ENCODE peak calls at places on chromosomes 4 and X, in five cellular contexts. S is HL-60, H is bronchial epithelial cell, J is lower lobe of right lung, F is ovary. B is an unnamed sample.

GRCh38 chr4:22515145-22515887 is 550 bp downstream of the ADGRA3 start:
- DNase-seq in F (peak), S (peak), J (peak), H (peak), B (peak)

GRCh38 chrX:103878466-103879151 is 46.6 kb upstream of the RAB9B start:
- DNase-seq in S (no peak), J (no peak), F (no peak), H (peak), B (no peak)

GRCh38 chr4:77073106-77073858 is 2.5 kb downstream of the CCNI start:
- DNase-seq in F (no peak), J (no peak), H (peak), S (peak), B (no peak)

GRCh38 chr4:59920414-59920813 is 1279.7 kb upstream of the ADGRL3 start:
- DNase-seq in J (no peak), S (no peak), H (no peak), F (no peak), B (no peak)

GRCh38 chrX:2434764-2435163 is 66.0 kb downstream of the DHRSX start:
- DNase-seq in S (no peak), J (no peak), H (no peak), F (no peak), B (no peak)

GRCh38 chr4:7342223-7342576 is 92.5 kb downstream of the PSAPL1 start:
- DNase-seq in H (no peak), F (no peak), S (no peak), J (no peak), B (no peak)

GRCh38 chr4:144734522-144734921 is 88.6 kb downstream of the HHIP start:
- DNase-seq in H (peak), J (no peak), F (no peak), S (no peak), B (no peak)

GRCh38 chrX:95678679-95679078 is 1006.0 kb upstream of the DIAPH2 start:
- DNase-seq in S (no peak), F (no peak), J (no peak), H (peak), B (no peak)

GRCh38 chr4:145619639-145619996 is 433 bp downstream of the MMAA start:
- DNase-seq in S (peak), H (peak), F (peak), J (peak), B (no peak)

GRCh38 chrX:131595120-131595519 is 51.2 kb downstream of the OR13H1 start:
- DNase-seq in J (no peak), H (peak), S (no peak), F (no peak), B (no peak)

GRCh38 chr4:181679754-181680153 is 563.4 kb upstream of the TENM3 start:
- DNase-seq in F (no peak), S (no peak), H (no peak), J (no peak), B (no peak)

GRCh38 chr4:109294006-109294405 is 8.5 kb downstream of the COL25A1 start:
- DNase-seq in S (peak), H (peak), F (no peak), J (no peak), B (no peak)

GRCh38 chr4:187380181-187380581 is 615.4 kb upstream of the ZFP42 start:
- DNase-seq in H (peak), F (no peak), J (peak), S (peak), B (no peak)

GRCh38 chrX:1400049-1400448 is 8.1 kb upstream of the SLC25A6 start:
- DNase-seq in J (peak), S (no peak), F (no peak), H (no peak), B (no peak)

GRCh38 chr4:24594887-24595286 is 10.5 kb upstream of the DHX15 start:
- DNase-seq in F (no peak), S (no peak), H (peak), J (no peak), B (no peak)

GRCh38 chrX:130909469-130910136 is 6.6 kb upstream of the ENOX2 start:
- DNase-seq in H (no peak), F (no peak), J (no peak), S (no peak), B (no peak)

GRCh38 chr4:85686398-85686797 is 211.4 kb downstream of the ARHGAP24 start:
- DNase-seq in F (no peak), S (no peak), J (no peak), H (no peak), B (no peak)

GRCh38 chr4:6447561-6448290 is 24.7 kb downstream of the PPP2R2C start:
- DNase-seq in H (no peak), J (no peak), S (no peak), F (peak), B (no peak)

GRCh38 chr4:79445371-79445781 is 37.3 kb upstream of the GK2 start:
- DNase-seq in J (no peak), H (no peak), F (no peak), S (no peak), B (no peak)

GRCh38 chrX:17737707-17738001 is 361 bp downstream of the SCML1 start:
- DNase-seq in F (no peak), S (no peak), J (no peak), H (no peak), B (no peak)

GRCh38 chr4:100098011-100098545 is 92.2 kb downstream of the DDIT4L start:
- DNase-seq in J (no peak), H (no peak), S (no peak), F (no peak), B (no peak)

GRCh38 chr4:74431113-74431826 is 13.7 kb upstream of the AREG start:
- DNase-seq in S (peak), F (no peak), H (peak), J (no peak), B (no peak)

GRCh38 chrX:105829006-105829405 is 6.7 kb downstream of the NRK start:
- DNase-seq in F (no peak), S (no peak), H (peak), J (no peak), B (no peak)

GRCh38 chr4:144645621-144646522 is at the start of gene HHIP:
- DNase-seq in F (peak), H (no peak), S (peak), J (peak), B (peak)

GRCh38 chrX:115344885-115345653 is 55.6 kb downstream of the LUZP4 start:
- DNase-seq in H (peak), F (peak), S (no peak), J (peak), B (peak)

GRCh38 chr4:152102184-152103000 is 341.6 kb upstream of the GATB start:
- DNase-seq in J (no peak), H (peak), S (no peak), F (no peak), B (no peak)

GRCh38 chrX:139202742-139203410 is 327.7 kb upstream of the F9 start:
- DNase-seq in H (no peak), S (no peak), F (no peak), J (no peak), B (no peak)

GRCh38 chr4:103786014-103786413 is 66.2 kb upstream of the TACR3 start:
- DNase-seq in H (peak), J (no peak), S (peak), F (no peak), B (no peak)

GRCh38 chr4:186104895-186105720 is 604 bp downstream of the FAM149A start:
- DNase-seq in H (no peak), S (no peak), F (peak), J (peak), B (no peak)

GRCh38 chr4:183721207-183722081 is 62.4 kb downstream of the TRAPPC11 start:
- DNase-seq in J (peak), S (peak), H (peak), F (peak), B (no peak)

GRCh38 chr4:121823505-121824170 is at the start of gene CCNA2:
- DNase-seq in J (peak), H (peak), F (peak), S (peak), B (peak)

GRCh38 chr4:32472918-32473317 is 1752.7 kb downstream of the PCDH7 start:
- DNase-seq in S (no peak), F (no peak), H (peak), J (no peak), B (no peak)

GRCh38 chrX:138034136-138034535 is 468.2 kb downstream of the ZIC3 start:
- DNase-seq in J (no peak), S (no peak), H (no peak), F (no peak), B (no peak)

GRCh38 chr4:38287090-38287843 is 327.1 kb downstream of the PTTG2 start:
- DNase-seq in H (no peak), S (no peak), F (no peak), J (no peak), B (no peak)

DNA sequence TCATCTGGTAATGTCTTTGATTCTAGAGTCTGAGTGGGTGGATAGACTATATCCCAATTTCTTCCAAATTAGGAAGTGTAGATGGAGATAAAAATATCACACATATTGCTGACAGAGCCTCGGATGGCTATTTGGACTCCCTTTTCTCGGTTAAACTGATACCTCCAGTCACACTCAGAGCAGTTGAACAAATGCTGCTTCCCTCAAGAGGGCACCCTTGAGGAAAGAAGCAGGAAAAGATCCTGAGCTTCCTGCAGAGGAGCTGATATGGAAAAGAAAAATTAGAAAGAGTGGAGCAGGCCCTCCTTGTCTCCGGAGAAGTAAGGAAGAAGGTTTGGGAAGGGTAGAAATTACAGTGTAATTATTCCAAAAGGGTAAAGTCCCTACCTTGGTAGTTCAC is 96.2 kb upstream of the CCSER1 start:
- DNase-seq in S (no peak), J (no peak), F (no peak), H (peak), B (no peak)
- TF ChIP-seq CTCF in S (no peak), J (no peak), F (no peak), H (peak), B (peak)

GRCh38 chrX:22758807-22759481 is 240.8 kb upstream of the DDX53 start:
- DNase-seq in S (no peak), J (no peak), H (no peak), F (no peak), B (no peak)

GRCh38 chrX:22760513-22761057 is 239.2 kb upstream of the DDX53 start:
- DNase-seq in S (no peak), J (no peak), F (no peak), H (no peak), B (no peak)
- TF ChIP-seq CTCF in S (no peak), J (no peak), F (no peak), H (no peak), B (peak)

GRCh38 chr4:153146031-153146430 is 58.2 kb upstream of the TRIM2 start:
- DNase-seq in F (no peak), H (peak), S (no peak), J (no peak), B (no peak)

GRCh38 chr4:153143527-153144348 is 60.5 kb upstream of the TRIM2 start:
- DNase-seq in F (no peak), S (no peak), H (no peak), J (no peak), B (no peak)

GRCh38 chr4:153141238-153141637 is 63.0 kb upstream of the TRIM2 start:
- DNase-seq in H (no peak), F (no peak), J (no peak), S (no peak), B (no peak)

GRCh38 chr4:153140294-153140693 is 63.9 kb upstream of the TRIM2 start:
- DNase-seq in F (no peak), J (no peak), S (no peak), H (no peak), B (no peak)

GRCh38 chr4:153142700-153143438 is 61.4 kb upstream of the TRIM2 start:
- DNase-seq in J (peak), H (peak), S (peak), F (peak), B (no peak)
- TF ChIP-seq CTCF in J (peak), H (peak), S (peak), F (peak), B (peak)

DNA sequence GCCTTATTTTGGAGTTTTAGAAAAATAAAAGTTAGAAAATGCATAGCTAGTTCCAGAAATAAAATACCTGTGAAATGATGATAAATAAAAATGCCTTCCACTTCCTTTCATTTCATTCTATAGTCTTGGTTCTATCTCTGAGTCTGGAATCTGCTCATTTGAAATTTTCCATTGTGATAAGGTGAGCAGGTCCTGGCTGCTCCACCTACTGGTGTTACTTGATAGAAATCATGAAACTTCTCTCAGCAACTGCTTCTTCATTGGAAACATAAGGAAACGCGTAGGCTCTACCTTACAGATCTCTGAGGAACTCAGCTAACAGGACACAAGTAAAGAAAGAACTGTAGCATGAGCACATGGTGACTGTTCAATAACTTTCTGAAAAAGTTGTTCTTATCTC is 141.8 kb downstream of the DCHS2 start:
- DNase-seq in S (no peak), H (peak), F (no peak), J (no peak), B (no peak)
- TF ChIP-seq CTCF in S (no peak), H (peak), F (no peak), J (peak), B (peak)

GRCh38 chr4:105715692-105716278 is 7.2 kb downstream of the GSTCD start:
- DNase-seq in F (no peak), S (no peak), J (no peak), H (peak), B (no peak)
- TF ChIP-seq CTCF in F (no peak), S (peak), J (peak), H (no peak), B (peak)

GRCh38 chr4:166498541-166498940 is 625.5 kb downstream of the TLL1 start:
- DNase-seq in S (no peak), H (no peak), F (no peak), J (no peak), B (no peak)

GRCh38 chr4:166499820-166500219 is 626.8 kb downstream of the TLL1 start:
- DNase-seq in J (no peak), H (no peak), F (no peak), S (peak), B (no peak)

GRCh38 chr4:166502660-166503059 is 629.6 kb downstream of the TLL1 start:
- DNase-seq in F (no peak), H (no peak), S (no peak), J (no peak), B (no peak)

GRCh38 chr4:166506051-166506450 is 633.0 kb downstream of the TLL1 start:
- DNase-seq in J (no peak), S (no peak), F (no peak), H (no peak), B (no peak)

DNA sequence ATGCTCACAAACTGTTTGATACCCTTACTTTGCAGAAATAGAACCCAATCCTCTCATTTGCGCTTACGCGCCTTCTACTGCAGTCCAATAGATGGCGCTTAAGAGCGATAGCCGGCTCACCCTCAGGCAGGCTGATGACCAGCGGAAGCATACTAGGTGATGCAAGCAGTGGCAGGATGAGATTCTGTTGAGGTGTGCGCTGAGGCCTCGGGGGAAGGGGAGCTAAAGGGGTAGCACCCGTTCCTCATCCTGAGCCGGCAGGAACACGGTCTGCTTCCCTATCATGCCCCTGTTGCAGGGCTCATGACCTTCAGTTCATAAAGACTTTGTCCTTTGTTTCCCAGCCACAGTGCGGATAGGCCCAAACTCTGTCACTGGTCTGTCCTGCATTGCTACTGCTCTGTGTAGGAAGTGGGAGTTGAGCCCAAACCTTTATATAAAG is 628.9 kb downstream of the TLL1 start:
- DNase-seq in F (no peak), H (peak), S (no peak), J (no peak), B (no peak)
- TF ChIP-seq CTCF in F (no peak), H (peak), S (no peak), J (peak), B (peak)